ENCODE peak calls at places on chromosomes 11 and 22, in six cellular contexts. K is SK-N-SH, E is neural progenitor cell, N is MM.1S, V is HCT116, S is PC-3. R is an unnamed sample.

GRCh38 chr11:69286358-69287327 is 7.3 kb upstream of the MYEOV start:
- DNase-seq in K (no peak), E (peak), N (no peak), V (no peak), S (no peak), R (no peak)

GRCh38 chr11:73325036-73325981 is 17.2 kb downstream of the ARHGEF17 start:
- DNase-seq in K (peak), E (no peak), N (no peak), V (no peak), S (no peak), R (peak)

GRCh38 chr11:65576232-65576866 is 496 bp downstream of the EHBP1L1 start:
- DNase-seq in K (no peak), E (no peak), N (peak), V (no peak), S (no peak), R (peak)

GRCh38 chr11:65524747-65525658 is at the start of gene SCYL1:
- DNase-seq in K (peak), E (peak), N (peak), V (no peak), S (peak), R (peak)

GRCh38 chr22:46289244-46289891 is 7.3 kb upstream of the GTSE1 start:
- DNase-seq in K (no peak), E (no peak), N (no peak), V (no peak), S (no peak), R (no peak)

GRCh38 chr11:13594045-13594444 is 74.4 kb upstream of the FAR1 start:
- DNase-seq in K (no peak), E (no peak), N (no peak), V (no peak), S (no peak), R (no peak)

GRCh38 chr11:81913793-81914192 is 819.9 kb downstream of the FAM181B start:
- DNase-seq in K (no peak), E (no peak), N (no peak), V (no peak), S (no peak), R (no peak)

GRCh38 chr11:111542606-111543275 is 2.2 kb downstream of the LAYN start:
- DNase-seq in K (peak), E (no peak), N (no peak), V (no peak), S (no peak), R (no peak)

GRCh38 chr22:21010426-21011113 is 4.4 kb upstream of the P2RX6 start:
- DNase-seq in K (no peak), E (no peak), N (no peak), V (no peak), S (no peak), R (no peak)

GRCh38 chr11:56045538-56045937 is 18.1 kb downstream of the OR5AS1 start:
- DNase-seq in K (no peak), E (no peak), N (no peak), V (no peak), S (no peak), R (no peak)

GRCh38 chr11:119859684-119860083 is 130.7 kb upstream of the NECTIN1 start:
- DNase-seq in K (no peak), E (no peak), N (no peak), V (no peak), S (no peak), R (no peak)

GRCh38 chr22:37274380-37274862 is 7.9 kb upstream of the CYTH4 start:
- DNase-seq in K (no peak), E (no peak), N (no peak), V (no peak), S (no peak), R (no peak)

GRCh38 chr11:68354181-68354872 is 41.9 kb downstream of the LRP5 start:
- DNase-seq in K (no peak), E (no peak), N (no peak), V (peak), S (peak), R (peak)

GRCh38 chr11:128420943-128421342 is 166.4 kb downstream of the ETS1 start:
- DNase-seq in K (no peak), E (no peak), N (no peak), V (no peak), S (no peak), R (peak)

GRCh38 chr22:48891688-48892380 is 935.8 kb downstream of the BRD1 start:
- DNase-seq in K (no peak), E (no peak), N (no peak), V (no peak), S (no peak), R (no peak)

GRCh38 chr11:77557553-77557952 is 32.2 kb upstream of the AQP11 start:
- DNase-seq in K (peak), E (peak), N (peak), V (no peak), S (peak), R (peak)

GRCh38 chr11:61778357-61778886 is 14.0 kb downstream of the TMEM258 start:
- DNase-seq in K (no peak), E (no peak), N (no peak), V (no peak), S (no peak), R (no peak)

GRCh38 chr11:33248416-33248957 is 8.7 kb upstream of the HIPK3 start:
- DNase-seq in K (no peak), E (no peak), N (no peak), V (no peak), S (no peak), R (peak)

GRCh38 chr11:109785714-109786113 is 307.5 kb upstream of the ZC3H12C start:
- DNase-seq in K (no peak), E (no peak), N (no peak), V (no peak), S (peak), R (peak)

GRCh38 chr11:129252621-129253020 is 60.5 kb upstream of the ARHGAP32 start:
- DNase-seq in K (no peak), E (peak), N (no peak), V (no peak), S (no peak), R (no peak)

GRCh38 chr11:117187428-117187798 is 8.9 kb downstream of the SIDT2 start:
- DNase-seq in K (no peak), E (no peak), N (no peak), V (no peak), S (no peak), R (no peak)

GRCh38 chr22:35961480-35961902 is 67.1 kb downstream of the RBFOX2 start:
- DNase-seq in K (peak), E (peak), N (no peak), V (no peak), S (no peak), R (peak)

GRCh38 chr11:117631336-117632090 is 165.5 kb downstream of the DSCAML1 start:
- DNase-seq in K (no peak), E (no peak), N (no peak), V (no peak), S (no peak), R (no peak)

GRCh38 chr11:80846979-80847378 is 1406.1 kb upstream of the TENM4 start:
- DNase-seq in K (no peak), E (no peak), N (no peak), V (no peak), S (no peak), R (no peak)

GRCh38 chr11:117457031-117457785 is 129.6 kb downstream of the CEP164 start:
- DNase-seq in K (no peak), E (no peak), N (no peak), V (no peak), S (no peak), R (no peak)

GRCh38 chr11:5621580-5621979 is 3.2 kb upstream of the TRIM34 start:
- DNase-seq in K (no peak), E (no peak), N (no peak), V (no peak), S (no peak), R (no peak)

GRCh38 chr22:48576333-48577013 is 1251.2 kb downstream of the BRD1 start:
- DNase-seq in K (peak), E (peak), N (no peak), V (no peak), S (no peak), R (peak)

GRCh38 chr11:21414928-21415327 is 745.5 kb downstream of the NELL1 start:
- DNase-seq in K (no peak), E (no peak), N (peak), V (no peak), S (no peak), R (no peak)

GRCh38 chr22:20552450-20552894 is 45.1 kb downstream of the MED15 start:
- DNase-seq in K (no peak), E (no peak), N (no peak), V (no peak), S (no peak), R (peak)

GRCh38 chr11:5618807-5619206 is 6.0 kb upstream of the TRIM34 start:
- DNase-seq in K (no peak), E (no peak), N (no peak), V (no peak), S (peak), R (peak)

GRCh38 chr11:12279672-12280108 is 97.7 kb upstream of the PARVA start:
- DNase-seq in K (no peak), E (no peak), N (no peak), V (no peak), S (no peak), R (no peak)

GRCh38 chr11:12280838-12281565 is 96.4 kb upstream of the PARVA start:
- DNase-seq in K (peak), E (no peak), N (no peak), V (no peak), S (no peak), R (peak)

GRCh38 chr11:12280199-12280837 is 97.1 kb upstream of the PARVA start:
- DNase-seq in K (no peak), E (peak), N (no peak), V (no peak), S (no peak), R (no peak)

GRCh38 chr11:12276831-12277475 is 100.4 kb upstream of the PARVA start:
- DNase-seq in K (no peak), E (no peak), N (no peak), V (no peak), S (no peak), R (no peak)

GRCh38 chr11:12278766-12279671 is 98.4 kb upstream of the PARVA start:
- DNase-seq in K (no peak), E (no peak), N (no peak), V (no peak), S (no peak), R (no peak)
- TF ChIP-seq EZH2phosphoT487 in K (no peak), E (no peak), N (no peak), V (no peak), S (no peak), R (no peak)

GRCh38 chr11:122159173-122159701 is 43.2 kb upstream of the BLID start:
- DNase-seq in K (peak), E (peak), N (no peak), V (no peak), S (peak), R (peak)
- H3K4me3 ChIP-seq in K (peak), E (peak), N (no peak), V (peak), S (peak), R (peak)

GRCh38 chr22:30399718-30400117 is 2.9 kb downstream of the SEC14L2 start:
- DNase-seq in K (no peak), E (no peak), N (no peak), V (no peak), S (no peak), R (no peak)
- H3K9ac ChIP-seq in K (no peak), E (no peak), N (no peak), V (no peak), S (no peak), R (peak)

DNA sequence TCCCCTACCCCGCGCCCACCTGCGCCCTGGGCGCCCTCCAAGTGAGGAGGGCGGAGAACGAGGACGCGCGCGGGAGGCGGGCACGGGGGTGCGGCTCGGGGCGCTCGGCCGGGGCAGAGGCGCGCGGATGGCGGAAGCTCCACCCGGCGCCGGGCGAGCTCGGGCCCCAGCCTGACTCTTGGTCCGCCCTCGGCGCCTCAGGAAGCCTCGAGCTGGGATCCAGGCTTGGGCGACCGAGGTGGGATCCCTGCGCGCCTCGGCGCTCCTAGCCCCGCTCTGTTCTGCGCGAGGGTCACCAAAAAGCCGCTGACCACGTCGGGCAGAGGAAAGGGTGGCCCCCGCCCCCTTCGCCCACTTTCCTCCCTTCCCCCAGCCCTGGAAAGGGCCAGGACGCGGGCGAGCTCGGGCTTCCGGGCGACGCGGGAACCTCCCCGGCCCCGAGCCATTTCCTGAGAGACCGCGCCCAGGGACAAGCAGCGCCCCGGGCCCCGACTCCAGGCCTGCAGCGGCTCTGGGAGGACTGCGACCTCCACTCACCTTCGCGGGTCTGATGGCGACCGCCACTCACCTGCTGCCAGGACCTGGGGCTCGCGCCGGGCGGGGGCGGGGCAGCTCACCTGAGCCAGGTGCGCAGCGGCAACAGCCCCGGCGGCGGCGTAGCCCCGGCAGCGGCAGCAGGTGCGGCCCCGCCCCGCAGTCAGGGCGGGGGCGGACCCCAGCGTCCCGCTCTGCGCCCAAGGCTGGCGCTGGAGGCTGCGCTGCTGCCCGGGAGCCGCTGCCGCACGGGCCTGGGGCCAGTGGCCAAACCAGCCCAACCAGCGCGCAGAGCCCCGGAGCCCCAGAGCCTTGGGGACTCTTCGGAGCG is 2.2 kb upstream of the SIGIRR start:
- DNase-seq in K (no peak), E (peak), N (no peak), V (no peak), S (peak), R (peak)
- TF ChIP-seq EZH2phosphoT487 in K (no peak), E (peak), N (no peak), V (no peak), S (peak), R (no peak)